ENCODE peak calls at places on chromosomes 16 and 17, in eight cellular contexts. One of them, this sample, is unnamed. For H3K4me1, H3K36me3 and H3K27me3, the result is how much of the 10 kb centered on the place peaks cover.

GRCh38 chr16:56789360-56789759 is 59.4 kb downstream of the NUP93 start:
- DNase-seq in heart left ventricle: no peak
- DNase-seq in psoas muscle: no peak
- DNase-seq in upper lobe of left lung: peak
- DNase-seq in MM.1S: peak
- DNase-seq in neuronal stem cell: no peak
- DNase-seq in hepatocyte: peak
- DNase-seq in body of pancreas: peak
- DNase-seq in this sample: no peak

GRCh38 chr17:32558997-32559650 is 72.3 kb downstream of the CDK5R1 start:
- DNase-seq in upper lobe of left lung: no peak
- DNase-seq in neuronal stem cell: no peak
- DNase-seq in psoas muscle: no peak
- DNase-seq in heart left ventricle: no peak
- DNase-seq in MM.1S: peak
- DNase-seq in hepatocyte: no peak
- DNase-seq in body of pancreas: no peak
- DNase-seq in this sample: no peak

GRCh38 chr17:45370949-45371413 is 54.2 kb upstream of the MAP3K14 start:
- DNase-seq in MM.1S: no peak
- DNase-seq in body of pancreas: no peak
- DNase-seq in neuronal stem cell: no peak
- DNase-seq in upper lobe of left lung: no peak
- DNase-seq in psoas muscle: no peak
- DNase-seq in hepatocyte: no peak
- DNase-seq in heart left ventricle: no peak
- DNase-seq in this sample: no peak

GRCh38 chr16:66203476-66203875 is 163.0 kb upstream of the CDH5 start:
- DNase-seq in body of pancreas: no peak
- DNase-seq in psoas muscle: no peak
- DNase-seq in heart left ventricle: no peak
- DNase-seq in neuronal stem cell: no peak
- DNase-seq in upper lobe of left lung: no peak
- DNase-seq in hepatocyte: no peak
- DNase-seq in MM.1S: no peak
- DNase-seq in this sample: no peak

GRCh38 chr17:32516940-32517711 is 30.3 kb downstream of the CDK5R1 start:
- DNase-seq in hepatocyte: no peak
- DNase-seq in neuronal stem cell: no peak
- DNase-seq in MM.1S: no peak
- DNase-seq in upper lobe of left lung: no peak
- DNase-seq in heart left ventricle: no peak
- DNase-seq in psoas muscle: no peak
- DNase-seq in body of pancreas: no peak
- DNase-seq in this sample: no peak

GRCh38 chr17:66331038-66331816 is 28.8 kb downstream of the PRKCA start:
- DNase-seq in hepatocyte: no peak
- DNase-seq in MM.1S: no peak
- DNase-seq in heart left ventricle: no peak
- DNase-seq in body of pancreas: no peak
- DNase-seq in neuronal stem cell: no peak
- DNase-seq in upper lobe of left lung: no peak
- DNase-seq in psoas muscle: no peak
- DNase-seq in this sample: peak

GRCh38 chr16:66107661-66108060 is 258.8 kb upstream of the CDH5 start:
- DNase-seq in upper lobe of left lung: no peak
- DNase-seq in neuronal stem cell: no peak
- DNase-seq in body of pancreas: no peak
- DNase-seq in psoas muscle: no peak
- DNase-seq in hepatocyte: no peak
- DNase-seq in heart left ventricle: no peak
- DNase-seq in MM.1S: no peak
- DNase-seq in this sample: no peak

GRCh38 chr17:42118545-42118944 is 2.6 kb downstream of the KAT2A start:
- DNase-seq in MM.1S: peak
- DNase-seq in heart left ventricle: no peak
- DNase-seq in body of pancreas: peak
- DNase-seq in hepatocyte: no peak
- DNase-seq in psoas muscle: no peak
- DNase-seq in neuronal stem cell: no peak
- DNase-seq in upper lobe of left lung: no peak
- DNase-seq in this sample: peak

DNA sequence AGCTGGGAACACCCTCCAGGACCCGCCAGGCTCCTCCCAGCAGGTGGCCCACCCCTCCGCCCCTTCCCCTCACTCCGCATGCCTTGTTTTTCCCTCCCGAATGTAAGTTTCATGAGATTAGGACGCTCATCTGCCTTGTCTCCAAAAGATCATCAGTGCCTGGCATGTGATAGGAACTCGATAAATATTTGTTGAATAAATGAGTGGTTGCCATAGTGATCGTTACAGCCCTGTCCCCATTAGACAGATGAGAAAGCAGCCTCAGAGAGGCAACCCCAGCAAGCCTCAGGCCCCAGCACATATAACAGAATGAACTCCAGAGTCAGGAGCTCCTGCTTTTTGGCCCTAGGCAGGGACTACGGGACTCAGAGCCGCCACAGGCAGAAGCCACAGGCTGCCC is 5.0 kb downstream of the CAMKK1 start:
- DNase-seq in body of pancreas: no peak
- DNase-seq in neuronal stem cell: no peak
- DNase-seq in MM.1S: no peak
- DNase-seq in upper lobe of left lung: no peak
- DNase-seq in hepatocyte: no peak
- DNase-seq in psoas muscle: no peak
- DNase-seq in heart left ventricle: no peak
- DNase-seq in this sample: no peak
- H3K4me1 ChIP-seq in body of pancreas: under half
- H3K4me1 ChIP-seq in neuronal stem cell: under half
- H3K4me1 ChIP-seq in MM.1S: under half
- H3K4me1 ChIP-seq in upper lobe of left lung: half or more
- H3K4me1 ChIP-seq in hepatocyte: under half
- H3K4me1 ChIP-seq in psoas muscle: under half
- H3K4me1 ChIP-seq in heart left ventricle: half or more
- H3K4me1 ChIP-seq in this sample: under half

GRCh38 chr16:369275-369865 is 968 bp downstream of the MRPL28 start:
- DNase-seq in neuronal stem cell: no peak
- DNase-seq in hepatocyte: no peak
- DNase-seq in MM.1S: no peak
- DNase-seq in upper lobe of left lung: no peak
- DNase-seq in heart left ventricle: peak
- DNase-seq in body of pancreas: no peak
- DNase-seq in psoas muscle: no peak
- DNase-seq in this sample: no peak
- H3K36me3 ChIP-seq in neuronal stem cell: under half
- H3K36me3 ChIP-seq in hepatocyte: under half
- H3K36me3 ChIP-seq in MM.1S: under half
- H3K36me3 ChIP-seq in upper lobe of left lung: under half
- H3K36me3 ChIP-seq in heart left ventricle: half or more
- H3K36me3 ChIP-seq in body of pancreas: under half
- H3K36me3 ChIP-seq in psoas muscle: under half
- H3K36me3 ChIP-seq in this sample: under half

GRCh38 chr16:86901483-86901882 is 323.1 kb downstream of the FOXL1 start:
- DNase-seq in body of pancreas: peak
- DNase-seq in upper lobe of left lung: no peak
- DNase-seq in MM.1S: no peak
- DNase-seq in neuronal stem cell: no peak
- DNase-seq in psoas muscle: no peak
- DNase-seq in hepatocyte: peak
- DNase-seq in heart left ventricle: peak
- DNase-seq in this sample: no peak

GRCh38 chr16:86909359-86910145 is 331.2 kb downstream of the FOXL1 start:
- DNase-seq in hepatocyte: no peak
- DNase-seq in MM.1S: no peak
- DNase-seq in body of pancreas: no peak
- DNase-seq in upper lobe of left lung: no peak
- DNase-seq in neuronal stem cell: no peak
- DNase-seq in psoas muscle: no peak
- DNase-seq in heart left ventricle: no peak
- DNase-seq in this sample: no peak

GRCh38 chr16:86906608-86907007 is 328.3 kb downstream of the FOXL1 start:
- DNase-seq in psoas muscle: no peak
- DNase-seq in heart left ventricle: no peak
- DNase-seq in hepatocyte: peak
- DNase-seq in upper lobe of left lung: no peak
- DNase-seq in neuronal stem cell: no peak
- DNase-seq in body of pancreas: no peak
- DNase-seq in MM.1S: no peak
- DNase-seq in this sample: no peak

GRCh38 chr16:86903068-86903467 is 324.7 kb downstream of the FOXL1 start:
- DNase-seq in heart left ventricle: no peak
- DNase-seq in upper lobe of left lung: no peak
- DNase-seq in neuronal stem cell: no peak
- DNase-seq in MM.1S: no peak
- DNase-seq in psoas muscle: no peak
- DNase-seq in hepatocyte: no peak
- DNase-seq in body of pancreas: no peak
- DNase-seq in this sample: no peak

DNA sequence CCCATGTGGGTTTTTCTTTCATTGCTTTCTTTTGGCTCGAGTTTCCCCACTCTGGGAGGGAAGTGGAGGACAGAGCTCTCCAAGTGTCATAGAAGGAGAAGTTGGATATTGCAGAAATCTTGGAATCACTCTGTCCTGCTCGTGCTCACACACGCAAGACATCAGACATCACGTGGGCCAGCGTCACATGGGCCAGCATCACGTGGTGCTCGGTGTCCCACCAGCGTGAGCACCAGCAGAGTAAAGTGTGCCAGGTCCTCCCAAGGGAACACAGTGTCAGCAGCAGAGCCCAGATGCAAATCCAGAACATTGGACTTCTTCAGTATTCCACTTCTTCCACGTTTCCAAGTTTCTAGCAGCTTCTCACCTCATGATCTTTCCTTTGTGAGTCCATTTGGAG is 327.0 kb downstream of the FOXL1 start:
- DNase-seq in upper lobe of left lung: no peak
- DNase-seq in body of pancreas: no peak
- DNase-seq in MM.1S: no peak
- DNase-seq in neuronal stem cell: no peak
- DNase-seq in psoas muscle: no peak
- DNase-seq in heart left ventricle: peak
- DNase-seq in hepatocyte: no peak
- DNase-seq in this sample: no peak
- H3K27me3 ChIP-seq in upper lobe of left lung: under half
- H3K27me3 ChIP-seq in body of pancreas: under half
- H3K27me3 ChIP-seq in MM.1S: under half
- H3K27me3 ChIP-seq in neuronal stem cell: under half
- H3K27me3 ChIP-seq in psoas muscle: under half
- H3K27me3 ChIP-seq in heart left ventricle: under half
- H3K27me3 ChIP-seq in hepatocyte: under half
- H3K27me3 ChIP-seq in this sample: under half

DNA sequence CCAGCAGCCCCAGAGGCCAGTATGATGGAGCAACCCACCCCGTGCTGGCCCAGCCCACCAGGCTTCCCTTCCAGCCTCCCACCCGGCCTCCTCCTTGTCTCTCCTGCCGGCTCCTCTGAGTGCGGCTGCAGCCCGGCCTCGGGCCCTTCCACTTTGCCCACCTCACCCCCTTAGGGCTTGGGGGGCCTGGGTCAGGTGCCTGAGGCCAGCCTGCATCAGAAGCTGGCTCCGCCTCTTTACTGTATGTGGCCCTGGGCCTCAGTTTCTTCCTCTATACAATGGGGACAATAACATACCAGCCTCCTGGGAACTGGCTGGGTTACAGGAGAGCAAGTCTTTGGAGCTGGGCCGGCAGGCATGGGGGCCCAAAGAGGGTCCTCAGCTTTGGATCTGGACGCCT is 221.1 kb upstream of the CIBAR2 start:
- DNase-seq in MM.1S: no peak
- DNase-seq in hepatocyte: no peak
- DNase-seq in heart left ventricle: peak
- DNase-seq in body of pancreas: no peak
- DNase-seq in psoas muscle: no peak
- DNase-seq in upper lobe of left lung: no peak
- DNase-seq in neuronal stem cell: no peak
- DNase-seq in this sample: no peak
- H3K4me1 ChIP-seq in MM.1S: under half
- H3K4me1 ChIP-seq in hepatocyte: half or more
- H3K4me1 ChIP-seq in heart left ventricle: under half
- H3K4me1 ChIP-seq in body of pancreas: under half
- H3K4me1 ChIP-seq in psoas muscle: under half
- H3K4me1 ChIP-seq in upper lobe of left lung: under half
- H3K4me1 ChIP-seq in neuronal stem cell: under half
- H3K4me1 ChIP-seq in this sample: under half

GRCh38 chr16:370980-371728 is 816 bp upstream of the MRPL28 start:
- DNase-seq in heart left ventricle: peak
- DNase-seq in hepatocyte: no peak
- DNase-seq in psoas muscle: no peak
- DNase-seq in MM.1S: no peak
- DNase-seq in body of pancreas: no peak
- DNase-seq in upper lobe of left lung: no peak
- DNase-seq in neuronal stem cell: no peak
- DNase-seq in this sample: no peak
- H3K36me3 ChIP-seq in heart left ventricle: half or more
- H3K36me3 ChIP-seq in hepatocyte: under half
- H3K36me3 ChIP-seq in psoas muscle: under half
- H3K36me3 ChIP-seq in MM.1S: under half
- H3K36me3 ChIP-seq in body of pancreas: under half
- H3K36me3 ChIP-seq in upper lobe of left lung: under half
- H3K36me3 ChIP-seq in neuronal stem cell: under half
- H3K36me3 ChIP-seq in this sample: under half

DNA sequence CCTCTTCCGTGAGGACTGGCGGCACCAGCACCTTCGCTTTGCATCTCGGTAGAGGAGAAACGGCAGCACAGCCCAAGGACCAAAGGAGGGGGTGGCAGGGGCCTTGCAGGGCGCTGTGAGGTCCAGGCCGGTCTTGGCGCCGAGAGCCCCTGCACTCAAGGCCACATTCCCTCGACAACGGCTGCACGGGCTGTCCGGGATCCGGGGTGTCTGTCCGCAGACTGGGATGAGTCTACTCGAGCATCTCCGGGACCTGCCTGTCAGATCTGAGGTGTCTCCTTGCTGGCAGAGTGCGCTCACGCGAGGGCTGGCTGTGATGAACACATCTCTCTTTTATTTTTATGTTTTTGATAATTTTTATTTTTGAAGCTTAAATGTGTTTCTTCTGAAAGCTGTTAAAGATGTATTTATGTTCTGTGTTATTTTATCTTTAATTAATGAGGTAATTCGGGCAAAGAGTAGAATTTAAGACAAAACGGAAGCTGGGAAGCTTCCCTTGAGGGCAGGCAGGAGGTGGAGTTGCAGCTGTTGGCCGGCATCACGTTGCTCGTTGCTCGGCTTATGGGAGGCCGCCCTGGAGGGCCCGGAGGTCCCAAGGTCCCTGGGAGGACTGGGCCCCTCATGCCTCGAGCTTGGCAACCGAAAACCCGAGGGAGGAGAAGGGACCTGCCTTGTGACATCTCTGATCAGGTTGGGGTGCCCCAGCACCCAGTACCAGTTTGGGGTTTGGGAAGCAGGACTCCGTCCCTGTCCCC is 4.3 kb downstream of the SOX8 start:
- DNase-seq in body of pancreas: no peak
- DNase-seq in hepatocyte: no peak
- DNase-seq in MM.1S: no peak
- DNase-seq in psoas muscle: no peak
- DNase-seq in heart left ventricle: no peak
- DNase-seq in upper lobe of left lung: no peak
- DNase-seq in neuronal stem cell: no peak
- DNase-seq in this sample: no peak
- H3K27me3 ChIP-seq in body of pancreas: under half
- H3K27me3 ChIP-seq in hepatocyte: under half
- H3K27me3 ChIP-seq in MM.1S: half or more
- H3K27me3 ChIP-seq in psoas muscle: half or more
- H3K27me3 ChIP-seq in heart left ventricle: under half
- H3K27me3 ChIP-seq in upper lobe of left lung: under half
- H3K27me3 ChIP-seq in neuronal stem cell: under half
- H3K27me3 ChIP-seq in this sample: under half